ENCODE peak calls at places on chromosomes 4 and X, in four cellular contexts. One of them, this sample, is unnamed.

GRCh38 chr4:176002007-176002623 is 63.5 kb upstream of the WDR17 start:
- DNase-seq in iris pigment epithelial cell: peak
- DNase-seq in T-helper 1 cell: no peak
- DNase-seq in activated naive CD4-positive, alpha-beta T cell treated with anti-CD3 and anti-CD28 coated beads, Interleukin-2, amount 10 ng/mL, durations not matched to agents 7 days and 5 days: peak
- DNase-seq in this sample: no peak

GRCh38 chr4:176897226-176897625 is 104.5 kb upstream of the VEGFC start:
- DNase-seq in iris pigment epithelial cell: no peak
- DNase-seq in T-helper 1 cell: no peak
- DNase-seq in activated naive CD4-positive, alpha-beta T cell treated with anti-CD3 and anti-CD28 coated beads, Interleukin-2, amount 10 ng/mL, durations not matched to agents 7 days and 5 days: no peak
- DNase-seq in this sample: no peak

GRCh38 chrX:10465254-10465653 is 155.1 kb downstream of the MID1 start:
- DNase-seq in iris pigment epithelial cell: no peak
- DNase-seq in T-helper 1 cell: no peak
- DNase-seq in activated naive CD4-positive, alpha-beta T cell treated with anti-CD3 and anti-CD28 coated beads, Interleukin-2, amount 10 ng/mL, durations not matched to agents 7 days and 5 days: no peak
- DNase-seq in this sample: no peak

GRCh38 chrX:129636175-129636681 is 18.5 kb downstream of the APLN start:
- DNase-seq in iris pigment epithelial cell: no peak
- DNase-seq in T-helper 1 cell: no peak
- DNase-seq in activated naive CD4-positive, alpha-beta T cell treated with anti-CD3 and anti-CD28 coated beads, Interleukin-2, amount 10 ng/mL, durations not matched to agents 7 days and 5 days: no peak
- DNase-seq in this sample: no peak

GRCh38 chr4:40871695-40872250 is 122.0 kb downstream of the NSUN7 start:
- DNase-seq in iris pigment epithelial cell: no peak
- DNase-seq in T-helper 1 cell: no peak
- DNase-seq in activated naive CD4-positive, alpha-beta T cell treated with anti-CD3 and anti-CD28 coated beads, Interleukin-2, amount 10 ng/mL, durations not matched to agents 7 days and 5 days: no peak
- DNase-seq in this sample: no peak

GRCh38 chr4:6380746-6381411 is 91.5 kb downstream of the PPP2R2C start:
- DNase-seq in iris pigment epithelial cell: no peak
- DNase-seq in T-helper 1 cell: no peak
- DNase-seq in activated naive CD4-positive, alpha-beta T cell treated with anti-CD3 and anti-CD28 coated beads, Interleukin-2, amount 10 ng/mL, durations not matched to agents 7 days and 5 days: no peak
- DNase-seq in this sample: no peak

GRCh38 chr4:101201421-101201820 is 145.9 kb downstream of the PPP3CA start:
- DNase-seq in iris pigment epithelial cell: no peak
- DNase-seq in T-helper 1 cell: no peak
- DNase-seq in activated naive CD4-positive, alpha-beta T cell treated with anti-CD3 and anti-CD28 coated beads, Interleukin-2, amount 10 ng/mL, durations not matched to agents 7 days and 5 days: no peak
- DNase-seq in this sample: no peak

GRCh38 chr4:94457692-94458106 is 6.0 kb downstream of the PDLIM5 start:
- DNase-seq in iris pigment epithelial cell: no peak
- DNase-seq in T-helper 1 cell: no peak
- DNase-seq in activated naive CD4-positive, alpha-beta T cell treated with anti-CD3 and anti-CD28 coated beads, Interleukin-2, amount 10 ng/mL, durations not matched to agents 7 days and 5 days: no peak
- DNase-seq in this sample: no peak

This sample was measured in effector CD4-positive, alpha-beta T cell.